ENCODE peak calls at places on chromosomes 12 and 14, in six cellular contexts. R, J, A, L, K and Z are unnamed samples.
A peak's percentile ranks its signal among the peaks of the same experiment; 100 is the strongest.

GRCh38 chr12:131046813-131047788 is 93.4 kb downstream of the ADGRD1 start:
- DNase-seq in R (no peak), J (no peak), A (no peak), L (no peak), K (no peak), Z (no peak)

GRCh38 chr14:64937176-64937820 is 5.2 kb downstream of the GPX2 start:
- DNase-seq in R (no peak), J (no peak), A (no peak), L (no peak), K (no peak), Z (peak; percentile 39)

GRCh38 chr14:53103941-53104340 is 49.2 kb downstream of the DDHD1 start:
- DNase-seq in R (no peak), J (no peak), A (no peak), L (no peak), K (no peak), Z (no peak)

GRCh38 chr12:57185403-57185802 is 31.2 kb upstream of the NXPH4 start:
- DNase-seq in R (no peak), J (no peak), A (no peak), L (no peak), K (no peak), Z (no peak)

GRCh38 chr14:95547626-95548327 is 12.9 kb downstream of the GLRX5 start:
- DNase-seq in R (peak; percentile 85), J (no peak), A (no peak), L (no peak), K (peak; percentile 54), Z (peak; percentile 59)

GRCh38 chr12:68359669-68360068 is 27.5 kb upstream of the MDM1 start:
- DNase-seq in R (no peak), J (no peak), A (no peak), L (no peak), K (no peak), Z (peak; percentile 27)

GRCh38 chr12:60173213-60174170 is 577.7 kb downstream of the SLC16A7 start:
- DNase-seq in R (peak; percentile 9), J (no peak), A (no peak), L (no peak), K (no peak), Z (no peak)

GRCh38 chr14:32472512-32473472 is 143.7 kb downstream of the AKAP6 start:
- DNase-seq in R (no peak), J (peak; percentile 71), A (no peak), L (no peak), K (peak; percentile 89), Z (peak; percentile 78)

GRCh38 chr12:95014554-95014953 is 11.1 kb upstream of the NDUFA12 start:
- DNase-seq in R (no peak), J (no peak), A (no peak), L (peak; percentile 3), K (no peak), Z (no peak)

GRCh38 chr12:110451263-110451662 is 1.1 kb upstream of the ARPC3 start:
- DNase-seq in R (no peak), J (no peak), A (no peak), L (no peak), K (no peak), Z (no peak)

GRCh38 chr12:110444455-110444854 is 5.7 kb downstream of the ARPC3 start:
- DNase-seq in R (no peak), J (no peak), A (no peak), L (no peak), K (no peak), Z (no peak)

GRCh38 chr12:110453569-110454296 is 3.6 kb upstream of the ARPC3 start:
- DNase-seq in R (no peak), J (no peak), A (no peak), L (no peak), K (no peak), Z (no peak)

DNA sequence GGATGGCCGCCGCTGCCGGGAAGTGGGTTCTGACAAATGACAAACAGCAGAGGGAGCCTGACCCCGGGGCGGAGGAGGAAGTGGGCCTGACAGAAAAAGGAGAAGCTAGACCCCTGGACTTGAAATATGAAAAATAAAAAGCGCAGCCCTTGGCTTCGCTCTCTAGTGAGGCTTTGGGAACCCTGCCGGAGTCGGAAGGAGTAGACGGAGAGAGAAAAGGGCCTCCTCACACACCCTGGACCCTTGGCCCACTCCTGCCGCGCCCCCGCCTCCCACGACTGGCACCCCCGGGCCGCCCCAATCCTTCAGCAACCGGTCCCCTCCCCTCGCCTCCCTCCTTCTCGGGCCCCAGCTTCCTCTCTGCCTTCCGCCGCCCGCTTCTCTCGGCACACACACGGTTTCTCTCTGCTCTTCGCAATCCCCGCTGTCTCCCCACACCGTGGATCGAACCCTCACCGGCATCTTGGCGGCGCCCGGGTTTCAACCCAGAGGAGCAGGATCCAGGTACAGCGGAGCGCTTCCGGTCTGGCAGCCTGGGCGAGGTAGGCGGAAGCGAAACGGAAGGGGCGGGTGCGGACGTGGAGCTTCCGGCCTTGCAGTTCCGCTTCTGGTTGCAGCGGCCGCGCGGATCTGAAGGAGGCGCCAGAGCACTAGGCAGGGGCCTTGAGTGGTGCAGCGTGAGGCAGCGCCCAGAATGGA is at the start of gene ARPC3:
- DNase-seq in R (peak; percentile 96), J (peak; percentile 61), A (peak; percentile 96), L (peak; percentile 86), K (peak; percentile 93), Z (peak; percentile 96)
- TF ChIP-seq CTCF in R (peak; percentile 91), J (peak; percentile 94), A (peak; percentile 76), L (peak; percentile 73), K (peak; percentile 95), Z (peak; percentile 85)

DNA sequence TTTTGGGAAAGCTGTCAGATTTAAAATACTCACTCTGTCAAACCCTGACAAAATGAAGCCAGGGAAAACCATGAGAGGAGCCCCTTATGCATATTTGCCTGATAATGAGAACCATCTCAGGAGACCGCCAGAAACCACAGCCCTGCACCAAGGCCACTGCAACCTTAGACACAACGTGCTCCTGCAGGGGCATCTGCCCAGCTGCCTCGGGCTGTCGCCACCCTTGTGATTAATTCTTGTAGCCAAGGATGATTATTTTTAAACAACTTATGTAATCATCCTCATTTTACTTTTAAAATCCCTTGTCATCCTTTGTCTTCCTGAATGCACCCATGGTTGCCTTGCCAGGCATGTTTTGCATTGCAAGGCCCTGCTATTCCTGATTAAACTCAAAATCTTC is 766.5 kb upstream of the TMEM132C start:
- DNase-seq in R (no peak), J (no peak), A (no peak), L (no peak), K (no peak), Z (no peak)
- H3K4me3 ChIP-seq in R (no peak overlapping the region), J (no peak overlapping the region), A (no peak overlapping the region), L (no peak overlapping the region), K (no peak overlapping the region), Z (no peak overlapping the region)

DNA sequence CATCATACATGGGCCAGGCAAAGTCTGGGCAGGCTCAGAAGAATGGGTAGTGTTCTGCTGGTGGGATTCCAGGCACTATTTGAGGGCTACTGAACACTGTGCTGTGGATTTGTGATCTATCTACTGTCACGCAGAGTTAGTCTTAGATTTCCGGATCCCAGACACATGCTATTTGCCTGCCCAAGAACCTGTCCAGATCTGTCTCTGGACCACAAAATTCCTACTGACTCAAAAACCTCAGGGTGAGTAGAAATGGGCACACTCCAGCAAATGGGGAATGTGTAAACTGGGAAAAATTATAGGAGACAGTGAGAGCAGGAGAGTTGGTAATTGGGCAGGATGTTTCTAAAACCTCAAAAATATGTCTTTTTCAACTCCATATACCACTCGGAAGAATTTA is 129.9 kb downstream of the GALC start:
- DNase-seq in R (no peak), J (no peak), A (no peak), L (no peak), K (no peak), Z (no peak)
- TF ChIP-seq CTCF in R (no peak), J (no peak), A (no peak), L (no peak), K (no peak), Z (no peak)

GRCh38 chr14:38256358-38256840 is 506 bp upstream of the CLEC14A start:
- DNase-seq in R (no peak), J (no peak), A (no peak), L (no peak), K (peak; percentile 36), Z (peak; percentile 95)
- H3K4me3 ChIP-seq in R (no peak overlapping the region), J (no peak overlapping the region), A (peak overlapping the region; percentile 54), L (no peak overlapping the region), K (no peak overlapping the region), Z (peak overlapping the region; percentile 6)

GRCh38 chr14:25381498-25381897 is 331.6 kb upstream of the STXBP6 start:
- DNase-seq in R (no peak), J (no peak), A (no peak), L (no peak), K (no peak), Z (no peak)
- TF ChIP-seq CTCF in R (peak; percentile 38), J (no peak), A (no peak), L (no peak), K (peak; percentile 19), Z (no peak)

GRCh38 chr14:67413806-67414769 is 2.1 kb upstream of the PLEK2 start:
- DNase-seq in R (no peak), J (peak; percentile 49), A (no peak), L (peak; percentile 73), K (peak; percentile 90), Z (peak; percentile 86)
- H3K4me3 ChIP-seq in R (no peak overlapping the region), J (no peak overlapping the region), A (no peak overlapping the region), L (no peak overlapping the region), K (no peak overlapping the region), Z (no peak overlapping the region)

GRCh38 chr14:67680121-67680602 is 5.7 kb upstream of the VTI1B start:
- DNase-seq in R (no peak), J (no peak), A (no peak), L (no peak), K (peak; percentile 72), Z (peak; percentile 88)

GRCh38 chr14:67673451-67673850 is 981 bp downstream of the VTI1B start:
- DNase-seq in R (no peak), J (no peak), A (no peak), L (no peak), K (no peak), Z (peak; percentile 56)

GRCh38 chr14:67674139-67674479 is 323 bp downstream of the VTI1B start:
- DNase-seq in R (peak; percentile 87), J (no peak), A (no peak), L (peak; percentile 80), K (peak; percentile 49), Z (peak; percentile 56)

GRCh38 chr14:67675219-67675582 is 769 bp upstream of the VTI1B start:
- DNase-seq in R (no peak), J (no peak), A (no peak), L (no peak), K (no peak), Z (no peak)

GRCh38 chr14:67674480-67675218 is at the start of gene VTI1B:
- DNase-seq in R (peak; percentile 81), J (no peak), A (peak; percentile 89), L (peak; percentile 74), K (peak; percentile 80), Z (peak; percentile 75)
- TF ChIP-seq CTCF in R (peak; percentile 36), J (peak; percentile 47), A (no peak), L (peak; percentile 24), K (peak; percentile 37), Z (peak; percentile 2)

GRCh38 chr12:27610380-27610779 is 85.9 kb upstream of the REP15 start:
- DNase-seq in R (no peak), J (no peak), A (no peak), L (no peak), K (peak; percentile 77), Z (peak; percentile 67)
- H3K4me3 ChIP-seq in R (no peak overlapping the region), J (no peak overlapping the region), A (no peak overlapping the region), L (no peak overlapping the region), K (no peak overlapping the region), Z (no peak overlapping the region)

DNA sequence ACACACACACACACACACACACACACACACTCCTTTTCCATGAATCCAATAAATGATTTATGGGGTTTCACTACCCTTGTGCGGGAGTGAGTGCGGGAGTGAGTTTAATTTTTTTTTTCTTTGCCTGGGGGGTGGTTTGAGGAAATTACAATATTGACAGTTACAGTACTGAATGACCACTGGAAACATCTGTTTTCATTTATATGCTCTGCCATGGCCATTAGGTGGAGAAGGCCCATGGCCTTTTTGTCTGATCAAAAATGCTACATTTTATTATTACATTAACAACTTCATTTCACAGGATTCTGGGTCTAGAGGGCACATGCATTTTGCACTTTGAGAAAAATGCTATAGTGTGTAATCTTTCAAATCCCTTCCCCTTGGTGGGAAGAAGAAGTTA is 5.9 kb downstream of the TBX3 start:
- DNase-seq in R (no peak), J (no peak), A (no peak), L (no peak), K (no peak), Z (no peak)
- TF ChIP-seq CTCF in R (no peak), J (no peak), A (no peak), L (no peak), K (no peak), Z (no peak)